ENCODE peak calls at places on chromosomes 5 and 9, in eight cellular contexts. B is HCEC 1CT; A is stimulated activated CD4-positive, alpha-beta T cell treated with anti-CD3 and anti-CD28 coated beads, Interleukin-2, amount 100 ng/mL, for 48 hours; P is stimulated activated CD8-positive, alpha-beta memory T cell treated with anti-CD3 and anti-CD28 coated beads, Interleukin-4, amount 100 ng/mL, for 4 hours; N is activated T-cell treated with anti-CD3 and anti-CD28 coated beads, Interleukin-2, amount 50 U/mL, for 4 hours; Q is stromal cell of bone marrow; I is M059J; T is mesendoderm. Z is an unnamed sample.

GRCh38 chr5:151708126-151708525 is 21.4 kb upstream of the SPARC start:
- DNase-seq in B (peak), A (no peak), P (no peak), N (no peak), Q (no peak), I (peak), T (no peak), Z (no peak)

GRCh38 chr9:96644137-96644536 is 11.0 kb downstream of the PRXL2C start:
- DNase-seq in B (no peak), A (no peak), P (no peak), N (no peak), Q (no peak), I (no peak), T (no peak), Z (no peak)

GRCh38 chr5:89105836-89106235 is 222.9 kb upstream of the MEF2C start:
- DNase-seq in B (no peak), A (no peak), P (no peak), N (no peak), Q (no peak), I (peak), T (peak), Z (no peak)

GRCh38 chr9:117679425-117679824 is 24.8 kb upstream of the TLR4 start:
- DNase-seq in B (no peak), A (no peak), P (no peak), N (no peak), Q (no peak), I (no peak), T (no peak), Z (no peak)

GRCh38 chr9:14608521-14608920 is 84.7 kb downstream of the ZDHHC21 start:
- DNase-seq in B (no peak), A (no peak), P (no peak), N (no peak), Q (no peak), I (no peak), T (no peak), Z (no peak)

GRCh38 chr5:76716456-76717157 is 681 bp downstream of the F2R start:
- DNase-seq in B (no peak), A (no peak), P (no peak), N (no peak), Q (no peak), I (peak), T (peak), Z (peak)

GRCh38 chr5:69493235-69493925 is 790 bp downstream of the OCLN start:
- DNase-seq in B (peak), A (peak), P (no peak), N (no peak), Q (no peak), I (peak), T (peak), Z (peak)

GRCh38 chr5:173920024-173920753 is 32.0 kb downstream of the CPEB4 start:
- DNase-seq in B (no peak), A (no peak), P (no peak), N (no peak), Q (no peak), I (peak), T (no peak), Z (no peak)

GRCh38 chr5:111171-111570 is 19.2 kb downstream of the PLEKHG4B start:
- DNase-seq in B (no peak), A (no peak), P (no peak), N (no peak), Q (no peak), I (no peak), T (no peak), Z (no peak)

GRCh38 chr5:124436294-124436693 is 310.1 kb downstream of the ZNF608 start:
- DNase-seq in B (peak), A (no peak), P (no peak), N (no peak), Q (peak), I (peak), T (no peak), Z (no peak)

GRCh38 chr5:156201793-156202388 is 125.1 kb upstream of the SGCD start:
- DNase-seq in B (peak), A (no peak), P (no peak), N (no peak), Q (peak), I (peak), T (no peak), Z (peak)

GRCh38 chr9:136543830-136544548 is 1.9 kb downstream of the NOTCH1 start:
- DNase-seq in B (no peak), A (no peak), P (no peak), N (no peak), Q (no peak), I (no peak), T (no peak), Z (no peak)

GRCh38 chr9:71680189-71680983 is 87.9 kb downstream of the CEMIP2 start:
- DNase-seq in B (peak), A (no peak), P (no peak), N (no peak), Q (peak), I (peak), T (peak), Z (no peak)

GRCh38 chr9:91060520-91061343 is 259.1 kb downstream of the SYK start:
- DNase-seq in B (peak), A (no peak), P (no peak), N (no peak), Q (peak), I (peak), T (no peak), Z (no peak)

GRCh38 chr5:143887302-143887638 is 75.3 kb downstream of the HMHB1 start:
- DNase-seq in B (peak), A (no peak), P (no peak), N (no peak), Q (peak), I (peak), T (no peak), Z (no peak)